ENCODE peak calls at places on chromosomes 16 and 17, in seven cellular contexts. V is islet precursor cell; S is lower lobe of right lung; B is Caco-2; A is mucosa of descending colon; K is left ventricle myocardium inferior; Z is stimulated activated CD8-positive, alpha-beta memory T cell treated with anti-CD3 and anti-CD28 coated beads, Interleukin-12 subunit alpha, Interleukin-12 subunit beta, amount 100 ng/mL, for 4 hours. L is an unnamed sample.

GRCh38 chr16:68752602-68753001 is 15.5 kb downstream of the CDH1 start:
- DNase-seq in K (no peak), V (no peak), S (no peak), Z (no peak), B (peak), A (peak), L (no peak)

GRCh38 chr16:88515405-88515804 is 54.8 kb upstream of the ZC3H18 start:
- DNase-seq in S (no peak), A (no peak), K (no peak), B (no peak), V (no peak), Z (no peak), L (no peak)

GRCh38 chr16:19879241-19879792 is 5.3 kb downstream of the GPRC5B start:
- DNase-seq in V (peak), Z (no peak), K (peak), B (peak), S (no peak), A (no peak), L (no peak)

GRCh38 chr17:15289285-15290185 is 24.4 kb upstream of the PMP22 start:
- DNase-seq in S (no peak), Z (no peak), B (no peak), A (no peak), V (peak), K (no peak), L (no peak)

GRCh38 chr17:73478768-73479424 is 165.3 kb downstream of the SDK2 start:
- DNase-seq in S (no peak), K (no peak), B (peak), A (no peak), Z (no peak), V (no peak), L (no peak)

GRCh38 chr17:17628388-17629008 is 37.0 kb upstream of the PEMT start:
- DNase-seq in B (no peak), S (no peak), A (peak), Z (peak), V (no peak), K (no peak), L (peak)

GRCh38 chr16:85750021-85750826 is 672 bp downstream of the C16orf74 start:
- DNase-seq in B (peak), V (no peak), A (peak), Z (no peak), K (peak), S (peak), L (peak)

GRCh38 chr17:81959362-81960129 is 1.4 kb downstream of the NOTUM start:
- DNase-seq in Z (peak), A (peak), S (peak), K (peak), V (peak), B (peak), L (peak)

GRCh38 chr17:31147507-31148202 is 52.9 kb downstream of the NF1 start:
- DNase-seq in A (no peak), V (peak), S (no peak), Z (no peak), K (no peak), B (peak), L (no peak)

L was measured in germinal center.